ENCODE peak calls at places on chromosome 21, in six cellular contexts. One of them, this sample, is unnamed.

GRCh38 chr21:27572681-27573080 is 605.8 kb upstream of the ADAMTS5 start:
- DNase-seq in PC-3: peak; percentile 53
- DNase-seq in IMR-90: peak; percentile 90
- DNase-seq in stomach: no peak
- DNase-seq in heart left ventricle: no peak
- DNase-seq in left ventricle myocardium inferior: no peak
- DNase-seq in this sample: no peak

GRCh38 chr21:26965567-26966359 is 1.1 kb downstream of the ADAMTS5 start:
- DNase-seq in PC-3: no peak
- DNase-seq in IMR-90: peak; percentile 12
- DNase-seq in stomach: peak; percentile 25
- DNase-seq in heart left ventricle: peak; percentile 42
- DNase-seq in left ventricle myocardium inferior: peak; percentile 65
- DNase-seq in this sample: peak; percentile 38

GRCh38 chr21:45109831-45110492 is 35.6 kb downstream of the ADARB1 start:
- DNase-seq in PC-3: no peak
- DNase-seq in IMR-90: no peak
- DNase-seq in stomach: no peak
- DNase-seq in heart left ventricle: no peak
- DNase-seq in left ventricle myocardium inferior: no peak
- DNase-seq in this sample: no peak

GRCh38 chr21:26909972-26910371 is 56.9 kb downstream of the ADAMTS5 start:
- DNase-seq in PC-3: peak; percentile 25
- DNase-seq in IMR-90: no peak
- DNase-seq in stomach: no peak
- DNase-seq in heart left ventricle: no peak
- DNase-seq in left ventricle myocardium inferior: no peak
- DNase-seq in this sample: no peak

GRCh38 chr21:29481641-29482040 is 182.9 kb downstream of the BACH1 start:
- DNase-seq in PC-3: peak; percentile 14
- DNase-seq in IMR-90: peak; percentile 73
- DNase-seq in stomach: no peak
- DNase-seq in heart left ventricle: no peak
- DNase-seq in left ventricle myocardium inferior: no peak
- DNase-seq in this sample: no peak

GRCh38 chr21:41612674-41613250 is 104.8 kb upstream of the TMPRSS2 start:
- DNase-seq in PC-3: peak; percentile 93
- DNase-seq in IMR-90: peak; percentile 90
- DNase-seq in stomach: peak; percentile 65
- DNase-seq in heart left ventricle: peak; percentile 72
- DNase-seq in left ventricle myocardium inferior: peak; percentile 75
- DNase-seq in this sample: peak; percentile 57

GRCh38 chr21:31205412-31205811 is 138.6 kb downstream of the TIAM1 start:
- DNase-seq in PC-3: no peak
- DNase-seq in IMR-90: no peak
- DNase-seq in stomach: no peak
- DNase-seq in heart left ventricle: no peak
- DNase-seq in left ventricle myocardium inferior: no peak
- DNase-seq in this sample: no peak

GRCh38 chr21:44920694-44921604 is at the start of gene ITGB2:
- DNase-seq in PC-3: no peak
- DNase-seq in IMR-90: no peak
- DNase-seq in stomach: peak; percentile 40
- DNase-seq in heart left ventricle: peak; percentile 64
- DNase-seq in left ventricle myocardium inferior: peak; percentile 56
- DNase-seq in this sample: no peak

GRCh38 chr21:20313013-20313412 is 685.2 kb upstream of the NCAM2 start:
- DNase-seq in PC-3: no peak
- DNase-seq in IMR-90: no peak
- DNase-seq in stomach: no peak
- DNase-seq in heart left ventricle: no peak
- DNase-seq in left ventricle myocardium inferior: no peak
- DNase-seq in this sample: no peak

GRCh38 chr21:18417361-18417760 is 13.8 kb upstream of the TMPRSS15 start:
- DNase-seq in PC-3: no peak
- DNase-seq in IMR-90: no peak
- DNase-seq in stomach: no peak
- DNase-seq in heart left ventricle: no peak
- DNase-seq in left ventricle myocardium inferior: no peak
- DNase-seq in this sample: no peak

GRCh38 chr21:25934771-25935224 is 200.0 kb downstream of the GABPA start:
- DNase-seq in PC-3: peak; percentile 98
- DNase-seq in IMR-90: peak; percentile 99
- DNase-seq in stomach: peak; percentile 75
- DNase-seq in heart left ventricle: peak; percentile 81
- DNase-seq in left ventricle myocardium inferior: peak; percentile 60
- DNase-seq in this sample: peak; percentile 86

GRCh38 chr21:39022901-39023693 is 160.2 kb downstream of the PSMG1 start:
- DNase-seq in PC-3: no peak
- DNase-seq in IMR-90: peak; percentile 28
- DNase-seq in stomach: no peak
- DNase-seq in heart left ventricle: peak; percentile 78
- DNase-seq in left ventricle myocardium inferior: peak; percentile 87
- DNase-seq in this sample: peak; percentile 63

GRCh38 chr21:38623552-38623951 is 125.3 kb upstream of the ERG start:
- DNase-seq in PC-3: no peak
- DNase-seq in IMR-90: no peak
- DNase-seq in stomach: no peak
- DNase-seq in heart left ventricle: no peak
- DNase-seq in left ventricle myocardium inferior: no peak
- DNase-seq in this sample: no peak

GRCh38 chr21:15352009-15352408 is 287.2 kb upstream of the NRIP1 start:
- DNase-seq in PC-3: no peak
- DNase-seq in IMR-90: no peak
- DNase-seq in stomach: no peak
- DNase-seq in heart left ventricle: no peak
- DNase-seq in left ventricle myocardium inferior: no peak
- DNase-seq in this sample: no peak

GRCh38 chr21:15355066-15355465 is 290.3 kb upstream of the NRIP1 start:
- DNase-seq in PC-3: no peak
- DNase-seq in IMR-90: no peak
- DNase-seq in stomach: no peak
- DNase-seq in heart left ventricle: no peak
- DNase-seq in left ventricle myocardium inferior: no peak
- DNase-seq in this sample: no peak
- H3K4me3 ChIP-seq in PC-3: no peak overlapping the region
- H3K4me3 ChIP-seq in IMR-90: no peak overlapping the region
- H3K4me3 ChIP-seq in stomach: no peak overlapping the region
- H3K4me3 ChIP-seq in heart left ventricle: no peak overlapping the region
- H3K4me3 ChIP-seq in left ventricle myocardium inferior: no peak overlapping the region
- H3K4me3 ChIP-seq in this sample: no peak overlapping the region

DNA sequence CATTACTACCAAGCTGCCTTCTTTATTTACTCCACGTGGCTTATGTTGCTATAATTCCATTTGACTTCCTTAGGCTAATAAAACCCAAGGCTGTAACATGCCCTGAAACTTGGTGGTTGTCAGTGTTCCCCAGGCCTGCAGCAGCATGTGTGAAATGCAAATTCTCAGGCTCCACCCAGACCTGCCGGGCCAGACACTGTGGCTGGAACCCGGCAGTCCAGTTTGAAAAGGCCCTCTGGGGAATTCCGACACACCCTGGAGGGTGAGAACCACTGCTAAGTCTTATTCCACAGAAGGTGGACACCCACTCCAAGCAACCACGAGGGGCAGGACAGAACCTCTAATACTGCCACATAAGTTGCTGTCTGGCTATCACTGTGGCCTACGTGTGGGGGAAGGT is 41.4 kb downstream of the URB1 start:
- DNase-seq in PC-3: peak; percentile 9
- DNase-seq in IMR-90: no peak
- DNase-seq in stomach: no peak
- DNase-seq in heart left ventricle: no peak
- DNase-seq in left ventricle myocardium inferior: no peak
- DNase-seq in this sample: peak; percentile 22
- H3K4me3 ChIP-seq in PC-3: no peak overlapping the region
- H3K4me3 ChIP-seq in IMR-90: no peak overlapping the region
- H3K4me3 ChIP-seq in stomach: no peak overlapping the region
- H3K4me3 ChIP-seq in heart left ventricle: no peak overlapping the region
- H3K4me3 ChIP-seq in left ventricle myocardium inferior: no peak overlapping the region
- H3K4me3 ChIP-seq in this sample: no peak overlapping the region

GRCh38 chr21:14075346-14076142 is 135.2 kb downstream of the LIPI start:
- DNase-seq in PC-3: no peak
- DNase-seq in IMR-90: no peak
- DNase-seq in stomach: no peak
- DNase-seq in heart left ventricle: no peak
- DNase-seq in left ventricle myocardium inferior: no peak
- DNase-seq in this sample: no peak
- H3K4me3 ChIP-seq in PC-3: no peak overlapping the region
- H3K4me3 ChIP-seq in IMR-90: no peak overlapping the region
- H3K4me3 ChIP-seq in stomach: no peak overlapping the region
- H3K4me3 ChIP-seq in heart left ventricle: no peak overlapping the region
- H3K4me3 ChIP-seq in left ventricle myocardium inferior: no peak overlapping the region
- H3K4me3 ChIP-seq in this sample: no peak overlapping the region

GRCh38 chr21:36708512-36709029 is 9.7 kb downstream of the SIM2 start:
- DNase-seq in PC-3: no peak
- DNase-seq in IMR-90: no peak
- DNase-seq in stomach: peak; percentile 24
- DNase-seq in heart left ventricle: no peak
- DNase-seq in left ventricle myocardium inferior: no peak
- DNase-seq in this sample: no peak

GRCh38 chr21:36709868-36710728 is 11.2 kb downstream of the SIM2 start:
- DNase-seq in PC-3: no peak
- DNase-seq in IMR-90: no peak
- DNase-seq in stomach: peak; percentile 20
- DNase-seq in heart left ventricle: no peak
- DNase-seq in left ventricle myocardium inferior: no peak
- DNase-seq in this sample: no peak

GRCh38 chr21:36709030-36709867 is 10.3 kb downstream of the SIM2 start:
- DNase-seq in PC-3: no peak
- DNase-seq in IMR-90: no peak
- DNase-seq in stomach: peak; percentile 26
- DNase-seq in heart left ventricle: no peak
- DNase-seq in left ventricle myocardium inferior: no peak
- DNase-seq in this sample: peak; percentile 38

GRCh38 chr21:36707763-36708511 is 9.0 kb downstream of the SIM2 start:
- DNase-seq in PC-3: no peak
- DNase-seq in IMR-90: no peak
- DNase-seq in stomach: no peak
- DNase-seq in heart left ventricle: no peak
- DNase-seq in left ventricle myocardium inferior: no peak
- DNase-seq in this sample: peak; percentile 40

DNA sequence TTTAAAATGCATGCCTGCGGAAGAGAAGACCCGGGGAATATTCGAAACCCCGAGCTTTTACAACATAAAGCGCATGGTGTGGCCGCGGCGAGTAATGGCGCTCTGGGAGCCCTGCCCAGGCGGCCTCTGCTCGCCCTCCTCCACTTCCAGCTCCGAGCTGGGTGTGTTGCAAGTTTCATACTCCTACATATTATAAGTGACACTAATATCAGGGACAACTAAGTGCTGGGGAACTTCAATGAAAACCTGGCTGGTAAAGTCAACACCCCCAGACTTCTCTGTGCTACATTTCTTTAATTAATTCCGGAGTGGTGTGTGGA is 11.8 kb downstream of the SIM2 start:
- DNase-seq in PC-3: no peak
- DNase-seq in IMR-90: no peak
- DNase-seq in stomach: peak; percentile 24
- DNase-seq in heart left ventricle: no peak
- DNase-seq in left ventricle myocardium inferior: no peak
- DNase-seq in this sample: peak; percentile 26
- H3K4me3 ChIP-seq in PC-3: no peak overlapping the region
- H3K4me3 ChIP-seq in IMR-90: no peak overlapping the region
- H3K4me3 ChIP-seq in stomach: no peak overlapping the region
- H3K4me3 ChIP-seq in heart left ventricle: no peak overlapping the region
- H3K4me3 ChIP-seq in left ventricle myocardium inferior: peak overlapping the region; percentile 35
- H3K4me3 ChIP-seq in this sample: no peak overlapping the region

GRCh38 chr21:34890258-34890723 is 158.8 kb downstream of the RUNX1 start:
- DNase-seq in PC-3: no peak
- DNase-seq in IMR-90: no peak
- DNase-seq in stomach: no peak
- DNase-seq in heart left ventricle: no peak
- DNase-seq in left ventricle myocardium inferior: no peak
- DNase-seq in this sample: no peak
- H3K4me3 ChIP-seq in PC-3: peak overlapping the region; percentile 95
- H3K4me3 ChIP-seq in IMR-90: peak overlapping the region; percentile 91
- H3K4me3 ChIP-seq in stomach: peak overlapping the region; percentile 58
- H3K4me3 ChIP-seq in heart left ventricle: peak overlapping the region; percentile 60
- H3K4me3 ChIP-seq in left ventricle myocardium inferior: peak overlapping the region; percentile 75
- H3K4me3 ChIP-seq in this sample: peak overlapping the region; percentile 72

GRCh38 chr21:46324390-46325072 is 575 bp downstream of the PCNT start:
- DNase-seq in PC-3: peak; percentile 89
- DNase-seq in IMR-90: peak; percentile 70
- DNase-seq in stomach: peak; percentile 90
- DNase-seq in heart left ventricle: peak; percentile 88
- DNase-seq in left ventricle myocardium inferior: peak; percentile 87
- DNase-seq in this sample: peak; percentile 91
- H3K4me3 ChIP-seq in PC-3: peak overlapping the region; percentile 97
- H3K4me3 ChIP-seq in IMR-90: peak overlapping the region; percentile 85
- H3K4me3 ChIP-seq in stomach: peak overlapping the region; percentile 99
- H3K4me3 ChIP-seq in heart left ventricle: peak overlapping the region; percentile 96
- H3K4me3 ChIP-seq in left ventricle myocardium inferior: peak overlapping the region; percentile 95
- H3K4me3 ChIP-seq in this sample: peak overlapping the region; percentile 98

GRCh38 chr21:17387030-17387617 is 125.7 kb upstream of the CXADR start:
- DNase-seq in PC-3: peak; percentile 84
- DNase-seq in IMR-90: peak; percentile 59
- DNase-seq in stomach: peak; percentile 54
- DNase-seq in heart left ventricle: no peak
- DNase-seq in left ventricle myocardium inferior: no peak
- DNase-seq in this sample: no peak
- H3K4me3 ChIP-seq in PC-3: no peak overlapping the region
- H3K4me3 ChIP-seq in IMR-90: no peak overlapping the region
- H3K4me3 ChIP-seq in stomach: no peak overlapping the region
- H3K4me3 ChIP-seq in heart left ventricle: no peak overlapping the region
- H3K4me3 ChIP-seq in left ventricle myocardium inferior: no peak overlapping the region
- H3K4me3 ChIP-seq in this sample: no peak overlapping the region

GRCh38 chr21:43864806-43865470 is at the start of gene AGPAT3:
- DNase-seq in PC-3: peak; percentile 15
- DNase-seq in IMR-90: no peak
- DNase-seq in stomach: no peak
- DNase-seq in heart left ventricle: peak; percentile 31
- DNase-seq in left ventricle myocardium inferior: peak; percentile 36
- DNase-seq in this sample: peak; percentile 61
- H3K4me3 ChIP-seq in PC-3: peak within 1 kb of the TSS; percentile 87
- H3K4me3 ChIP-seq in IMR-90: peak within 1 kb of the TSS; percentile 90
- H3K4me3 ChIP-seq in stomach: peak within 1 kb of the TSS; percentile 94
- H3K4me3 ChIP-seq in heart left ventricle: peak within 1 kb of the TSS; percentile 75
- H3K4me3 ChIP-seq in left ventricle myocardium inferior: peak within 1 kb of the TSS; percentile 90
- H3K4me3 ChIP-seq in this sample: peak within 1 kb of the TSS; percentile 77

DNA sequence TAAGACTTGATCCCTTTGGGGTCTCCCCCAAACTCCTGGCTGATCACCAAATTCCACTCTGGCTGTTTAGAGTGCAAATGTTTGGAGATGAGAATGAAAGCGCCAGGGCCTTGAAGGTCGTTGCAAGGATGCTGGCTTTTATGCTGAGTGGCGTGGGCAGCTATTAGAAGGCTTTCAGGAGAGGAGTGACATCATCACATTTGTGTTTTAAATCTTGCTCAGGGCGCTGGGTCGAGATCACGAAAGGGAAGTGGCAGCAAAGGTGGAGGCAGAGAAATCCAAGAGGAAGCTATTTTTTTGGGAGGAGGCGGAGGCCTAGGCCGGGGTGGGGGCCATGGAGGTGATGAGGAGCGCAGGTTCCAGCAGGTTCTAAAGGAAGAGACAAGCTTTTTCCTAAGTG is 49.3 kb downstream of the PDE9A start:
- DNase-seq in PC-3: no peak
- DNase-seq in IMR-90: no peak
- DNase-seq in stomach: no peak
- DNase-seq in heart left ventricle: peak; percentile 3
- DNase-seq in left ventricle myocardium inferior: no peak
- DNase-seq in this sample: no peak
- H3K4me3 ChIP-seq in PC-3: no peak overlapping the region
- H3K4me3 ChIP-seq in IMR-90: no peak overlapping the region
- H3K4me3 ChIP-seq in stomach: no peak overlapping the region
- H3K4me3 ChIP-seq in heart left ventricle: no peak overlapping the region
- H3K4me3 ChIP-seq in left ventricle myocardium inferior: no peak overlapping the region
- H3K4me3 ChIP-seq in this sample: no peak overlapping the region

This sample was measured in right lobe of liver.